ENCODE peak calls at places on chromosomes 16 and 17, in ten cellular contexts. Y is NCI-H1417 treated with DMSO at 0.1 percent for 48 hours; G is cardiac muscle cell; R is fibroblast of the aortic adventitia; D is NCI-H460; K is stimulated activated CD4-positive, alpha-beta T cell treated with anti-CD3 and anti-CD28 coated beads, Interleukin-2, amount 100 ng/mL, for 24 hours; S is T-helper 2 cell; C is A172; M is NCI-H69; X is mesenteric fat pad. H is an unnamed sample.
A peak's percentile ranks its signal among the peaks of the same experiment; 100 is the strongest.

GRCh38 chr17:63911657-63912100 is 621 bp upstream of the CSHL1 start:
- DNase-seq in K (peak; percentile 77), R (peak; percentile 22), G (peak; percentile 19), M (peak; percentile 43), C (peak; percentile 49), Y (no peak), D (peak; percentile 32), S (peak; percentile 34), X (no peak), H (peak; percentile 49)

GRCh38 chr17:62648954-62649294 is 21.5 kb downstream of the MRC2 start:
- DNase-seq in R (no peak), D (no peak), X (no peak), S (no peak), K (no peak), Y (no peak), C (no peak), M (no peak), G (no peak), H (no peak)

GRCh38 chr17:1116602-1117001 is 63.2 kb downstream of the ABR start:
- DNase-seq in S (no peak), C (no peak), X (no peak), M (no peak), G (no peak), R (no peak), D (no peak), K (no peak), Y (no peak), H (no peak)

GRCh38 chr17:49197346-49197998 is 12.9 kb downstream of the GNGT2 start:
- DNase-seq in Y (no peak), K (no peak), D (no peak), R (peak; percentile 34), S (no peak), M (no peak), X (no peak), G (no peak), C (peak; percentile 51), H (peak; percentile 40)

GRCh38 chr17:72363336-72363620 is 242.5 kb downstream of the SOX9 start:
- DNase-seq in X (no peak), Y (no peak), M (no peak), C (no peak), G (no peak), S (no peak), K (no peak), R (no peak), D (no peak), H (no peak)

GRCh38 chr16:24747425-24747824 is 18.0 kb downstream of the TNRC6A start:
- DNase-seq in D (no peak), G (no peak), C (no peak), S (no peak), Y (no peak), K (no peak), X (no peak), M (no peak), R (no peak), H (no peak)

GRCh38 chr17:37506678-37507077 is 17.0 kb downstream of the DUSP14 start:
- DNase-seq in C (peak; percentile 40), K (peak; percentile 22), Y (no peak), R (no peak), X (no peak), D (no peak), M (peak; percentile 68), G (peak; percentile 40), S (no peak), H (peak; percentile 18)

GRCh38 chr16:375927-376816 is 5.6 kb downstream of the PGAP6 start:
- DNase-seq in M (no peak), Y (no peak), X (no peak), G (no peak), S (no peak), C (no peak), R (no peak), D (no peak), K (no peak), H (no peak)

GRCh38 chr17:65332779-65333178 is 195.6 kb downstream of the RGS9 start:
- DNase-seq in M (no peak), G (no peak), Y (no peak), D (no peak), S (no peak), R (no peak), X (no peak), C (no peak), K (no peak), H (no peak)

GRCh38 chr16:77849640-77850258 is 61.4 kb downstream of the VAT1L start:
- DNase-seq in G (no peak), K (no peak), S (no peak), M (no peak), D (no peak), C (no peak), R (no peak), Y (no peak), X (no peak), H (no peak)

GRCh38 chr17:9217151-9218067 is 196.1 kb downstream of the NTN1 start:
- DNase-seq in K (no peak), M (peak; percentile 0), D (no peak), X (no peak), S (no peak), C (peak; percentile 14), G (peak; percentile 65), Y (no peak), R (peak; percentile 71), H (peak; percentile 54)

H was measured in Daoy.